ENCODE peak calls at places on chromosome 22, in five cellular contexts. R is nephron progenitor cell, X is choroid plexus epithelial cell, B is GM13977, I is HL-60. D is an unnamed sample.

GRCh38 chr22:44894782-44895181 is 115.0 kb downstream of the PHF21B start:
- DNase-seq in R (no peak), X (no peak), B (no peak), I (no peak), D (no peak)

GRCh38 chr22:24697671-24698082 is 76.8 kb downstream of the PIWIL3 start:
- DNase-seq in R (no peak), X (no peak), B (no peak), I (peak), D (no peak)

GRCh38 chr22:37237371-37238268 is 6.4 kb downstream of the RAC2 start:
- DNase-seq in R (no peak), X (peak), B (no peak), I (no peak), D (no peak)

GRCh38 chr22:35037089-35037488 is 28.9 kb upstream of the ISX start:
- DNase-seq in R (no peak), X (no peak), B (peak), I (no peak), D (peak)

GRCh38 chr22:22210375-22210774 is 34.2 kb upstream of the VPREB1 start:
- DNase-seq in R (no peak), X (peak), B (peak), I (no peak), D (no peak)

GRCh38 chr22:37484115-37485005 is 1.8 kb downstream of the MFNG start:
- DNase-seq in R (no peak), X (peak), B (peak), I (peak), D (peak)

GRCh38 chr22:37804502-37804885 is 3.2 kb upstream of the GCAT start:
- DNase-seq in R (no peak), X (no peak), B (no peak), I (no peak), D (peak)

GRCh38 chr22:44207173-44207980 is 26.7 kb downstream of the PARVG start:
- DNase-seq in R (no peak), X (no peak), B (no peak), I (no peak), D (no peak)

GRCh38 chr22:35149149-35149548 is 83.2 kb downstream of the ISX start:
- DNase-seq in R (no peak), X (no peak), B (no peak), I (no peak), D (no peak)

GRCh38 chr22:43946391-43946680 is 8.9 kb upstream of the SAMM50 start:
- DNase-seq in R (no peak), X (peak), B (no peak), I (peak), D (no peak)

GRCh38 chr22:35541254-35541748 is 670 bp downstream of the RASD2 start:
- DNase-seq in R (peak), X (no peak), B (no peak), I (no peak), D (no peak)

GRCh38 chr22:21628386-21629261 is 1.2 kb downstream of the YDJC start:
- DNase-seq in R (no peak), X (no peak), B (no peak), I (peak), D (no peak)

GRCh38 chr22:21766933-21767462 is 31.4 kb upstream of the YPEL1 start:
- DNase-seq in R (no peak), X (no peak), B (peak), I (peak), D (no peak)

GRCh38 chr22:18085188-18085587 is 7.4 kb downstream of the PEX26 start:
- DNase-seq in R (no peak), X (peak), B (no peak), I (no peak), D (no peak)

GRCh38 chr22:37751449-37752188 is 54.8 kb downstream of the TRIOBP start:
- DNase-seq in R (no peak), X (peak), B (no peak), I (no peak), D (no peak)

GRCh38 chr22:37182101-37182948 is 5.7 kb downstream of the C1QTNF6 start:
- DNase-seq in R (no peak), X (no peak), B (no peak), I (no peak), D (no peak)

GRCh38 chr22:43777204-43777671 is 34.9 kb downstream of the EFCAB6 start:
- DNase-seq in R (no peak), X (peak), B (no peak), I (no peak), D (peak)

GRCh38 chr22:36385491-36386350 is 2.0 kb downstream of the MYH9 start:
- DNase-seq in R (no peak), X (no peak), B (no peak), I (no peak), D (no peak)

GRCh38 chr22:50671641-50672040 is 982 bp upstream of the SHANK3 start:
- DNase-seq in R (no peak), X (no peak), B (peak), I (no peak), D (no peak)

GRCh38 chr22:37634505-37635002 is 4.9 kb upstream of the SH3BP1 start:
- DNase-seq in R (peak), X (no peak), B (no peak), I (peak), D (no peak)

GRCh38 chr22:50148991-50149721 is 21.4 kb upstream of the PANX2 start:
- DNase-seq in R (peak), X (peak), B (peak), I (peak), D (peak)

GRCh38 chr22:44807915-44808690 is 55.7 kb downstream of the ARHGAP8 start:
- DNase-seq in R (peak), X (no peak), B (no peak), I (no peak), D (peak)

GRCh38 chr22:44570476-44571445 is 72.7 kb upstream of the RTL6 start:
- DNase-seq in R (no peak), X (no peak), B (no peak), I (no peak), D (no peak)

GRCh38 chr22:50302041-50302541 is 5.4 kb downstream of the PLXNB2 start:
- DNase-seq in R (no peak), X (no peak), B (no peak), I (no peak), D (no peak)

GRCh38 chr22:44931077-44931540 is 78.7 kb downstream of the PHF21B start:
- DNase-seq in R (peak), X (peak), B (no peak), I (no peak), D (no peak)

GRCh38 chr22:25021409-25021808 is 68.9 kb downstream of the KIAA1671 start:
- DNase-seq in R (no peak), X (no peak), B (no peak), I (no peak), D (no peak)

GRCh38 chr22:30783021-30783420 is 88.3 kb downstream of the OSBP2 start:
- DNase-seq in R (no peak), X (no peak), B (no peak), I (no peak), D (no peak)

GRCh38 chr22:47597041-47597440 is 834.6 kb downstream of the TBC1D22A start:
- DNase-seq in R (no peak), X (no peak), B (no peak), I (no peak), D (no peak)

GRCh38 chr22:44450503-44450902 is 47.5 kb downstream of the RTL6 start:
- DNase-seq in R (no peak), X (no peak), B (no peak), I (no peak), D (no peak)

GRCh38 chr22:42560781-42561180 is 7.0 kb downstream of the SERHL2 start:
- DNase-seq in R (peak), X (peak), B (no peak), I (no peak), D (peak)
- TF ChIP-seq CTCF in R (no peak), X (peak), B (peak), I (no peak), D (peak)

GRCh38 chr22:29061773-29062172 is at the start of gene C22orf31:
- DNase-seq in R (no peak), X (no peak), B (no peak), I (no peak), D (no peak)
- TF ChIP-seq CTCF in R (no peak), X (no peak), B (no peak), I (no peak), D (no peak)

GRCh38 chr22:20583471-20583922 is 76.1 kb downstream of the MED15 start:
- DNase-seq in R (no peak), X (no peak), B (no peak), I (no peak), D (no peak)
- TF ChIP-seq CTCF in R (no peak), X (peak), B (peak), I (no peak), D (no peak)

GRCh38 chr22:46534177-46534776 is 3.1 kb downstream of the CELSR1 start:
- DNase-seq in R (no peak), X (no peak), B (no peak), I (no peak), D (no peak)

GRCh38 chr22:46534901-46535630 is 2.4 kb downstream of the CELSR1 start:
- DNase-seq in R (no peak), X (no peak), B (no peak), I (no peak), D (no peak)

GRCh38 chr22:46535876-46536558 is 1.4 kb downstream of the CELSR1 start:
- DNase-seq in R (no peak), X (no peak), B (no peak), I (no peak), D (no peak)

GRCh38 chr22:46531776-46532175 is 5.6 kb downstream of the CELSR1 start:
- DNase-seq in R (no peak), X (no peak), B (no peak), I (no peak), D (no peak)

DNA sequence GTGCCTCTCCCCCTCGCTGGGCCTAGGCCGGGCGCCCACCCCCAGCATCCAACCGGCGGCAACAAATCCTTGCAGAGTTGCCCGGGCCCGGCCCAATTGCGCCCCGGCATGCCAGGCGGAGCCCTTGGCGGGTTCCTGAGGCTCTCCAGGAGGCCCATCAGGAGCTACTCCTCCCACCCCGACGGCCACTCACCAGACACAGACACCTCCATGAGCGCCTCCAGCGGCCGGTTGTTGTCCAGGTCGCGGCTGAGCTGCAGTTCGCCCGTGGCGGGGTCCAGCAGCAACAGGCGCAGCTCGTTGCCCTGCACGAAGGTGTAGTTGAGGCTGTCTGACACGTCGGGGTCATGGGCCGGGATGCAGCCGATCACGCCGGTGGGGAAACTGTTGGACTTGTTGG is 4.0 kb downstream of the CELSR1 start:
- DNase-seq in R (no peak), X (no peak), B (no peak), I (no peak), D (no peak)
- TF ChIP-seq CTCF in R (no peak), X (no peak), B (no peak), I (no peak), D (no peak)

GRCh38 chr22:23302171-23303002 is 122.1 kb downstream of the BCR start:
- DNase-seq in R (no peak), X (peak), B (no peak), I (no peak), D (no peak)
- TF ChIP-seq CTCF in R (no peak), X (no peak), B (no peak), I (no peak), D (no peak)

DNA sequence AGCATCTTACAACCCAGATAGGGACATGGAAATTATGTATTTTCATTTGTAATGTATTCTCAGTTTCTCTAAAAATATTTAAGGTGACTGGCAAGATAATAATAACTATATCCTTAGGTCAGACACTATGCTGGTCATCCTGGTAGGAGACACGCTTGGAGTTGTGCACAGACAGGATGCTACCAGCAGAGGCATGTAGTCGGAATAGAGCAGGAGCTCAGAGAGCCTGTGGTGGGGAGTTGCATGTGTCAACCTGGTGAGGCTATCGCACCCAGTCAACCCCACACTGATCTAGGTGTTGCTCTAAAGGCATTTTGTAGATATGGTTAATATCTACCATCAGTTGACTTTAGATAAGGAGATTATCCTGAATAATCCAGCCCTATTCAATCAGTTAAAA is 318.5 kb downstream of the MIAT start:
- DNase-seq in R (no peak), X (no peak), B (no peak), I (no peak), D (no peak)
- TF ChIP-seq CTCF in R (no peak), X (no peak), B (no peak), I (no peak), D (no peak)

GRCh38 chr22:38944653-38945052 is 12.8 kb upstream of the APOBEC3A start:
- DNase-seq in R (no peak), X (no peak), B (no peak), I (no peak), D (no peak)

GRCh38 chr22:38941488-38941987 is 15.9 kb upstream of the APOBEC3A start:
- DNase-seq in R (no peak), X (no peak), B (peak), I (peak), D (no peak)

GRCh38 chr22:38943882-38944281 is 13.5 kb upstream of the APOBEC3A start:
- DNase-seq in R (no peak), X (no peak), B (no peak), I (no peak), D (no peak)

GRCh38 chr22:38942702-38943101 is 14.7 kb upstream of the APOBEC3A start:
- DNase-seq in R (no peak), X (no peak), B (no peak), I (no peak), D (no peak)

DNA sequence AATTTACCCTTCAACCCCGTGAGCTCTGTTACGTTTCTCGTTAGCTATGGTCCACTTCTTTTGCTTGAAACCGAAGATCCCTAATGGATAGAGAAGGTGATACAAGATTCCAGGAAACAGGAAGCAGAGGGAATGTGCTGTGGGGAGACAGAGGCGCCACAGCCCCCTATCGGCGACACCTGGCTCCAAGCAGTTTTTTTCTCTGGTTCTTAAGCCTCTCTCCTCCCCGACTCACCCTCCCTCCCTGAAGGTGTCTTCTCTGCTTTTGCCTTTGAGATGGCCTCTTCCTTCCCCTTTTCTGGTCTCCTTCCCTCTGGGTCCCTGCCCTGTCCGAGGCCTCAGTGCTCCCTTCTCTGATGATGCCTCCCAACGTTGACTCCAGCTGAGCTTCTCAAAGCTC is 14.2 kb upstream of the APOBEC3A start:
- DNase-seq in R (no peak), X (no peak), B (no peak), I (peak), D (no peak)
- TF ChIP-seq CTCF in R (no peak), X (peak), B (no peak), I (no peak), D (no peak)

GRCh38 chr22:20405931-20406685 is 12.2 kb downstream of the ZNF74 start:
- DNase-seq in R (no peak), X (no peak), B (no peak), I (no peak), D (no peak)
- TF ChIP-seq CTCF in R (no peak), X (no peak), B (no peak), I (no peak), D (no peak)